ENCODE peak calls at places on chromosomes 5 and 9, in eight cellular contexts. R is psoas muscle, N is spleen, V is upper lobe of left lung, Q is tibial nerve, Z is sigmoid colon, G is iPS DF 6.9, C is IMR-90. K is an unnamed sample. For H3K4me1, the result is how much of the 10 kb centered on the place peaks cover.

GRCh38 chr9:121192959-121193645 is 8.6 kb downstream of the RAB14 start:
- DNase-seq in R (no peak), N (no peak), V (no peak), Q (no peak), Z (no peak), G (no peak), C (peak), K (no peak)

GRCh38 chr5:124394700-124395099 is 351.7 kb downstream of the ZNF608 start:
- DNase-seq in R (no peak), N (no peak), V (no peak), Q (no peak), Z (no peak), G (no peak), C (no peak), K (no peak)

GRCh38 chr9:17319822-17320221 is 185.0 kb downstream of the CNTLN start:
- DNase-seq in R (no peak), N (no peak), V (no peak), Q (no peak), Z (no peak), G (no peak), C (peak), K (no peak)

GRCh38 chr5:56986631-56986957 is 34.7 kb upstream of the MIER3 start:
- DNase-seq in R (no peak), N (no peak), V (no peak), Q (no peak), Z (no peak), G (no peak), C (no peak), K (no peak)

GRCh38 chr5:149439899-149440655 is 61.0 kb upstream of the IL17B start:
- DNase-seq in R (no peak), N (no peak), V (peak), Q (no peak), Z (no peak), G (peak), C (peak), K (no peak)

GRCh38 chr9:7828344-7828743 is 28.8 kb upstream of the DMAC1 start:
- DNase-seq in R (no peak), N (no peak), V (no peak), Q (no peak), Z (no peak), G (no peak), C (no peak), K (no peak)

GRCh38 chr9:2362170-2362569 is 259.4 kb upstream of the VLDLR start:
- DNase-seq in R (no peak), N (no peak), V (no peak), Q (no peak), Z (no peak), G (no peak), C (no peak), K (no peak)

GRCh38 chr5:168663276-168664004 is 84.3 kb upstream of the PANK3 start:
- DNase-seq in R (no peak), N (no peak), V (no peak), Q (no peak), Z (no peak), G (no peak), C (no peak), K (no peak)

GRCh38 chr5:84635235-84636055 is 250.8 kb upstream of the EDIL3 start:
- DNase-seq in R (peak), N (peak), V (no peak), Q (no peak), Z (no peak), G (no peak), C (no peak), K (no peak)

GRCh38 chr9:4235951-4236804 is 63.7 kb downstream of the GLIS3 start:
- DNase-seq in R (no peak), N (no peak), V (no peak), Q (no peak), Z (no peak), G (no peak), C (peak), K (no peak)

GRCh38 chr5:113345261-113345940 is 89.4 kb downstream of the TSSK1B start:
- DNase-seq in R (no peak), N (no peak), V (no peak), Q (no peak), Z (no peak), G (no peak), C (peak), K (no peak)

GRCh38 chr9:111599092-111599947 is at the start of gene PTGR1:
- DNase-seq in R (peak), N (peak), V (peak), Q (peak), Z (peak), G (no peak), C (peak), K (peak)

GRCh38 chr9:34171753-34172535 is 6.9 kb upstream of the UBAP1 start:
- DNase-seq in R (no peak), N (peak), V (peak), Q (no peak), Z (no peak), G (no peak), C (no peak), K (no peak)

GRCh38 chr9:78898239-78898638 is 601.3 kb downstream of the PSAT1 start:
- DNase-seq in R (no peak), N (no peak), V (no peak), Q (no peak), Z (no peak), G (no peak), C (peak), K (no peak)

GRCh38 chr5:154287136-154287535 is 96.6 kb downstream of the GALNT10 start:
- DNase-seq in R (no peak), N (no peak), V (peak), Q (no peak), Z (no peak), G (no peak), C (peak), K (no peak)

GRCh38 chr5:141637266-141637692 is 482 bp downstream of the RELL2 start:
- DNase-seq in R (no peak), N (peak), V (peak), Q (no peak), Z (no peak), G (no peak), C (no peak), K (no peak)

GRCh38 chr5:17918373-17919104 is 284.3 kb downstream of the TAF11L14 start:
- DNase-seq in R (no peak), N (no peak), V (no peak), Q (no peak), Z (no peak), G (peak), C (no peak), K (no peak)

GRCh38 chr5:123116063-123116462 is 27.0 kb downstream of the PRDM6 start:
- DNase-seq in R (no peak), N (no peak), V (no peak), Q (no peak), Z (no peak), G (no peak), C (peak), K (no peak)

GRCh38 chr5:144691936-144692335 is 521.3 kb downstream of the KCTD16 start:
- DNase-seq in R (no peak), N (no peak), V (no peak), Q (no peak), Z (no peak), G (no peak), C (peak), K (no peak)

GRCh38 chr9:137354845-137355420 is 52.9 kb upstream of the NRARP start:
- DNase-seq in R (no peak), N (no peak), V (no peak), Q (no peak), Z (no peak), G (no peak), C (no peak), K (peak)

GRCh38 chr9:38690574-38690973 is 29.4 kb downstream of the FAM240B start:
- DNase-seq in R (no peak), N (no peak), V (no peak), Q (no peak), Z (no peak), G (no peak), C (no peak), K (no peak)
- H3K4me1 ChIP-seq in R (under half), N (under half), V (under half), Q (under half), Z (under half), G (under half), C (under half), K (under half)

DNA sequence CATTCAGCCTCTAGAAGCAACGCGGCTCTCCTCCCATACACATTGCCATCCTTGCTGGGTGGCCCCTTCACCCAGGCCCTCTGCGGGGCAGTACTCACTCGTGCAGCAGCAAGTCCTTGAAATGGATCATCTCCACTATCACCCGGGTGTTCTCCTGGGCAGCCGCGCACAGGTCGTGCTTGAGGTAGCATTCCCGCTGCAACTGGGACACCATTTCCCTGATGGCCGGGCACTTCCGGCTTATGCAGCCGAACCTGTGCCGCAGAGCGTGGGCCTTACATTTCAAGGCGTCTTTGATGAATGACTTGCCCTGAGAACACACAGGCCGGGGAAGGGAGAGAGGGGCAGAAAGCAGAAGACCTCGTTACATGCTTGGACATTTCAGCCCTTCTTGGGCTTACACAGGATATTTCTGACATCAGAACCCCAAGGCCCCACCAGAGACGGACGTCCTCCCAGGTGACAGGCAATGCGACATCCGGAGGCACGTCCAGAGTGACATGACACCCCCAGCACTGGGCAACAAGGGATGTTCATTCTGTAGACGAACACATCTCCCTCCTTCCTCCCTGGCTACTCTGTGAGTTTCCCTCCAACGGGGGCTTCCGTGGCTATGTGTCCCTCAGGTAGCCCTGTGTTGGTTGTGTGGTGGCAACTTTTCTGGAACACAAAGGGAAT is 5.0 kb downstream of the STC2 start:
- DNase-seq in R (no peak), N (peak), V (no peak), Q (no peak), Z (peak), G (no peak), C (no peak), K (peak)
- H3K4me1 ChIP-seq in R (under half), N (under half), V (under half), Q (under half), Z (half or more), G (under half), C (under half), K (under half)

GRCh38 chr5:126097881-126098280 is 325.3 kb upstream of the GRAMD2B start:
- DNase-seq in R (no peak), N (no peak), V (no peak), Q (no peak), Z (no peak), G (no peak), C (no peak), K (no peak)

GRCh38 chr5:126096442-126096841 is 326.8 kb upstream of the GRAMD2B start:
- DNase-seq in R (no peak), N (no peak), V (no peak), Q (no peak), Z (no peak), G (no peak), C (no peak), K (no peak)

GRCh38 chr5:126093041-126093440 is 330.2 kb upstream of the GRAMD2B start:
- DNase-seq in R (no peak), N (no peak), V (no peak), Q (no peak), Z (no peak), G (no peak), C (no peak), K (no peak)

GRCh38 chr5:126093718-126094117 is 329.5 kb upstream of the GRAMD2B start:
- DNase-seq in R (no peak), N (no peak), V (no peak), Q (no peak), Z (no peak), G (no peak), C (no peak), K (no peak)

DNA sequence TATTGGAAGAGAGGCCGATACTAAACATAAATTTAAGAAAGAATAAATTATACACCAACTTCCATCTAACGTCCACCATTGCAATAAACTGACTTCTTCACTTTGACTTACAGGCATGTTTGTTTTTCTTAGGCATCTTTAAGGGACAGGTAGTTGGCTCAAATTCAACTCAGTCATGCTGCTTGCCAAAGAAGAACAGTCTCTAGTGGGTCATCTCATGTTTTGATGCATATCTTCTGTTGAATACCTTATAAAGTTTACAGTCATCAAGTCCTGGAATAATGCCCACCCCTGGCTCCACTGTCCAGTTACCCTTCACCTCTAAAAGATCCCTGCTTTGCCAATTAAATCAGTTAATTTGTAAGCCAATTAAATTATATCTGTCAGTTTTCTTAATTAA is 328.2 kb upstream of the GRAMD2B start:
- DNase-seq in R (no peak), N (no peak), V (no peak), Q (no peak), Z (no peak), G (no peak), C (no peak), K (no peak)
- H3K4me1 ChIP-seq in R (under half), N (under half), V (under half), Q (under half), Z (under half), G (under half), C (under half), K (under half)

GRCh38 chr5:115450741-115451140 is 93.8 kb downstream of the FEM1C start:
- DNase-seq in R (no peak), N (no peak), V (no peak), Q (no peak), Z (no peak), G (no peak), C (peak), K (no peak)

GRCh38 chr5:115453391-115454095 is 91.0 kb downstream of the FEM1C start:
- DNase-seq in R (no peak), N (no peak), V (no peak), Q (no peak), Z (no peak), G (no peak), C (no peak), K (no peak)

GRCh38 chr5:115455241-115455640 is 89.3 kb downstream of the FEM1C start:
- DNase-seq in R (peak), N (no peak), V (peak), Q (no peak), Z (no peak), G (no peak), C (peak), K (no peak)

GRCh38 chr5:115452791-115453190 is 91.8 kb downstream of the FEM1C start:
- DNase-seq in R (no peak), N (no peak), V (no peak), Q (no peak), Z (no peak), G (no peak), C (no peak), K (no peak)

DNA sequence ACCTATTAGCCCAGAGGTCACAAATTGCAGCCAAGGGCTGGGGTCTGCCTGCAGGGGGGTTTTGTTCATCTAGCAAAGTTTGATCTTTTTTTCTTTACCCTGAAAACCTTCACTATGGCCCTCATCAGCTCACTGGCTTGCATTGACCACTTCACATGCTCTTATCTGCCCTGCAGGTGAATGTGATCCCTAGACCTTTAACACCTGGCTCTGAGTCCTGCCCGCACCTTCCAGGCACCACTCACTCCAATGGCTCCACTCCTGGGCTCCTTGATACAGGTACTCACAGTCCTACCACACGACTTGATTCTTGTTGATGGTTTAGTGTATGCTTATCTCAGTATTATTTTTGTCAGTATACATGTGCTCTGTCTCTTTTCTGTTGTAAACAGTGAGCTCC is 92.5 kb downstream of the FEM1C start:
- DNase-seq in R (no peak), N (no peak), V (peak), Q (no peak), Z (no peak), G (no peak), C (no peak), K (no peak)
- H3K4me1 ChIP-seq in R (under half), N (under half), V (under half), Q (under half), Z (under half), G (under half), C (under half), K (under half)

GRCh38 chr9:83081846-83082245 is 18.9 kb upstream of the RASEF start:
- DNase-seq in R (no peak), N (no peak), V (no peak), Q (no peak), Z (no peak), G (no peak), C (no peak), K (no peak)
- H3K4me1 ChIP-seq in R (under half), N (under half), V (under half), Q (under half), Z (under half), G (under half), C (under half), K (under half)

DNA sequence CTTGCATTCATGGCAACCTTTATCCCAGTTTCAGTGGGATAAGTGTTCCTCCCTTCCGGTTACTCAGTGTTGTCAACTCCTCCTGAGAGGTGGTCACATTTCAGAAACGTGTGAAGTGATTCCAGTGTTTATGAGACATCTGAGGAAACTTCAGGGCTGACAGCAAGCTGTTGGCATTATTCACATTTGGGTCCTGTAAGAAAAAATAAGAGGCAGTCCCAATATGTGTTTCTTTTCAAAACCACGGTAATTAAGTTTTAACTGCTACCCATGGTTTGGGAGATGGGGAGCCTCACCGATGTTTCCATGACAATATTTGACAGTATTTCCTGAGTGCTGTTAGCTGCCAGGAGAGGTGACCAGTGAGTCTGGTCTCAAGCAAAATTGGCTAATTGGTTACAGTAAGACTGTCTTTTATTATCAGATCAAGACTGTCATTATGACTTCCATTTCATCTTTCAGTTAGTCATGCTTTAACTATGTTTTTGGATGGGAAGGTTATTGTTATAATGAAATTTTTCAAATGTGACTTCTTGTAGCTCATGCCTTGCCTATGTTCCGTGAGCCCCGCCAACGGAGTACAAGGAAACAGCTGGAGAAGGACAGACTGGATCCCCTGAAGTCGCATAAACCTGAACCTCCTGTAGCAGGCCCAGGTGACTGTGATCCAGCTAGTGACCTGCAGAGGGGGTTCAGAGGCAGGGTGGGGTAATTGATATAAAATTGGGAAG is 115.3 kb downstream of the GDNF start:
- DNase-seq in R (no peak), N (no peak), V (no peak), Q (no peak), Z (peak), G (no peak), C (no peak), K (no peak)
- H3K4me1 ChIP-seq in R (under half), N (under half), V (under half), Q (under half), Z (under half), G (under half), C (under half), K (under half)

GRCh38 chr5:150637245-150638052 is 3.0 kb upstream of the SYNPO start:
- DNase-seq in R (no peak), N (no peak), V (no peak), Q (no peak), Z (no peak), G (no peak), C (peak), K (no peak)
- H3K4me1 ChIP-seq in R (half or more), N (half or more), V (half or more), Q (half or more), Z (half or more), G (under half), C (half or more), K (half or more)

DNA sequence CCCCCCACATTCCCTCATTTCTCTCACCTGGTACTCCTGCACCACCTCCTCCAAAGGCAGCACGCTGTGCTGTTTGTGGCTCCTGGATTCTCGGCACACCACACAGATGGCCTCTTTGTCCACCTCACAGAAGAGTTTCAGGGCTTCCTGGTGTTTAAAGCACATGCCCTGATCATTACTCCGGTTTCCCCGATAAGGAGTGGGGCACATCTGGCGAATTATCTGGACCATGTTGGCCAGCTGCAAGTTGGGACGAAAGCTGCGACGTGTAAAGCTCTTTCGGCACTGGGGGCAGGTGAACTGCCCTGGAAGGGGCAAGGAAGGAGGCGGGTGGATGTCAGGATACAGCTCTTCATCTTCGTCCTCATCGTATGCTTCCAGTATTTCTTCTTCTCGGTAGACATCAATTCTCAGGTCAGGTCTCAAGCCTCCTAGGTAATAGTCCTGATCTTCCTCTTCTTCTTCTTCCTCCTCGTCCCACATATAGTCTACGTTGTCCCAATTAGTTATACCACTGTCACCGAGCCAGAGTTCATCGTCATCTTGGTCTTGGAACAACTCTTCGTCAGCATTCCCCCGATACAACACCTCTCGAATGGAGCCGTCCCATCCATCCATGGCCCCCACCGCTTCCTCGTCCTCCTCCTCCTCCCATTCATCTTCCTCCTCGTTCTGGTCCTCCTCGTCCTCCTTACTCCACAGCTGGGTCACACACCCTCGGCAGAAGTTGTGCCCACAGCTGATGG is 796 bp downstream of the TRIM52 start:
- DNase-seq in R (no peak), N (peak), V (no peak), Q (no peak), Z (no peak), G (no peak), C (no peak), K (no peak)
- H3K4me1 ChIP-seq in R (half or more), N (half or more), V (half or more), Q (under half), Z (half or more), G (under half), C (under half), K (under half)

GRCh38 chr5:120499876-120500275 is 35.8 kb downstream of the PRR16 start:
- DNase-seq in R (no peak), N (no peak), V (no peak), Q (no peak), Z (no peak), G (no peak), C (no peak), K (no peak)

GRCh38 chr5:120502531-120502930 is 38.4 kb downstream of the PRR16 start:
- DNase-seq in R (no peak), N (no peak), V (no peak), Q (no peak), Z (no peak), G (no peak), C (no peak), K (no peak)

GRCh38 chr5:120507197-120507596 is 43.1 kb downstream of the PRR16 start:
- DNase-seq in R (no peak), N (no peak), V (no peak), Q (no peak), Z (no peak), G (no peak), C (peak), K (no peak)

GRCh38 chr5:120504057-120504456 is 40.0 kb downstream of the PRR16 start:
- DNase-seq in R (no peak), N (no peak), V (no peak), Q (no peak), Z (no peak), G (no peak), C (no peak), K (no peak)

GRCh38 chr5:120503311-120503710 is 39.2 kb downstream of the PRR16 start:
- DNase-seq in R (no peak), N (no peak), V (no peak), Q (no peak), Z (no peak), G (no peak), C (no peak), K (no peak)
- H3K4me1 ChIP-seq in R (under half), N (under half), V (under half), Q (under half), Z (under half), G (under half), C (under half), K (under half)

K was measured in ascending aorta.